ENCODE peak calls at places on chromosomes 16 and 17, in eight cellular contexts. I, V, C, B, N, J, A and X are unnamed samples.
A peak's percentile ranks its signal among the peaks of the same experiment; 100 is the strongest.

GRCh38 chr17:27743288-27743885 is 56.9 kb downstream of the NOS2 start:
- DNase-seq in B (no peak), A (no peak), I (no peak), V (no peak), J (no peak), C (no peak), N (no peak), X (no peak)

GRCh38 chr16:80323808-80324195 is 217.0 kb upstream of the DYNLRB2 start:
- DNase-seq in J (no peak), C (no peak), B (no peak), A (no peak), I (no peak), N (no peak), V (no peak), X (no peak)

GRCh38 chr17:1108560-1108809 is 71.3 kb downstream of the ABR start:
- DNase-seq in J (no peak), A (peak; percentile 54), C (no peak), V (no peak), B (no peak), I (no peak), N (no peak), X (no peak)

GRCh38 chr17:52653014-52653413 is 494.5 kb upstream of the CA10 start:
- DNase-seq in C (no peak), A (no peak), I (no peak), N (no peak), B (no peak), J (no peak), V (no peak), X (no peak)

GRCh38 chr17:58391302-58391984 is 25.9 kb downstream of the RNF43 start:
- DNase-seq in J (peak; percentile 80), B (no peak), I (peak; percentile 67), N (no peak), A (no peak), C (no peak), V (peak; percentile 69), X (no peak)

GRCh38 chr16:4416200-4417032 is at the start of gene CORO7:
- DNase-seq in C (peak; percentile 50), V (peak; percentile 84), A (peak; percentile 97), B (peak; percentile 83), N (peak; percentile 88), J (peak; percentile 91), I (peak; percentile 91), X (no peak)

GRCh38 chr17:37458805-37459204 is 30.9 kb upstream of the DUSP14 start:
- DNase-seq in I (peak; percentile 50), B (peak; percentile 85), V (peak; percentile 66), C (no peak), N (no peak), J (peak; percentile 51), A (no peak), X (no peak)

GRCh38 chr17:39612291-39612894 is 4.7 kb upstream of the NEUROD2 start:
- DNase-seq in A (no peak), B (no peak), J (no peak), N (no peak), C (no peak), I (no peak), V (no peak), X (no peak)

GRCh38 chr16:70735141-70735979 is 49.5 kb upstream of the MTSS2 start:
- DNase-seq in V (peak; percentile 51), C (peak; percentile 84), I (peak; percentile 82), A (no peak), J (peak; percentile 67), B (peak; percentile 98), N (no peak), X (no peak)

GRCh38 chr17:75428775-75429469 is 23.4 kb upstream of the GRB2 start:
- DNase-seq in A (no peak), J (peak; percentile 63), B (peak; percentile 60), V (peak; percentile 81), I (peak; percentile 66), N (no peak), C (peak; percentile 29), X (peak; percentile 74)

GRCh38 chr17:61385869-61386245 is 13.8 kb upstream of the TBX2 start:
- DNase-seq in N (no peak), I (no peak), A (peak; percentile 9), C (no peak), J (no peak), V (no peak), B (no peak), X (no peak)

GRCh38 chr16:28100810-28101532 is 37.5 kb upstream of the GSG1L start:
- DNase-seq in B (no peak), V (no peak), N (no peak), A (peak; percentile 2), J (no peak), C (no peak), I (no peak), X (no peak)

GRCh38 chr16:17409894-17410293 is 60.9 kb downstream of the XYLT1 start:
- DNase-seq in B (no peak), N (no peak), A (no peak), I (no peak), V (no peak), C (no peak), J (no peak), X (no peak)

GRCh38 chr17:19619705-19620325 is 28.7 kb upstream of the ALDH3A2 start:
- DNase-seq in V (no peak), N (no peak), C (no peak), A (no peak), I (no peak), J (no peak), B (no peak), X (no peak)

GRCh38 chr17:57626520-57627210 is 118.4 kb downstream of the CCDC182 start:
- DNase-seq in A (no peak), J (no peak), N (no peak), C (no peak), B (no peak), V (no peak), I (no peak), X (no peak)

GRCh38 chr17:4849011-4849536 is 15.9 kb downstream of the MINK1 start:
- DNase-seq in J (no peak), I (no peak), B (peak; percentile 17), A (no peak), V (no peak), C (peak; percentile 58), N (no peak), X (no peak)

GRCh38 chr17:77439382-77440013 is 298.7 kb downstream of the SEC14L1 start:
- DNase-seq in A (peak; percentile 24), N (no peak), C (no peak), I (no peak), V (no peak), B (peak; percentile 71), J (no peak), X (no peak)

DNA sequence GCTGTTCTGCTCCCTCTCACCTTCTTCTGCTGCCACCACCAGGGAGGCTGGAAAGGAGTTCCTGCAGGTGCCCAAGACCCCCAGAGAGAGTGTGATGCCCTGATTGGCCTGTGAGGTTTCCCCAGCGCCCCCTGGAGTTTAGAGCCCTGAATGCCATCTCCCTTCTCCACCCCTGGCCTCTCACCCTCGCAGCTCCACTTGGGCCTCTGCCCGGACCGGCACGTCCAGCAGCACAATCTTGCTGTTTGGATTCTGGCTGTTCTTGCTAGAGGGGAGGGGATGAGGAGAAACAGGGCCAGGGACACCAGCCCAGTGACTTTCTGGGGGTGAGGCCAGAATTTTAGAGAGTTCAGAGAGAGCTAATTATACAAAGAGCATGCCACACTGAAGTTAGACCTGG is 12.5 kb upstream of the FAM171A2 start:
- DNase-seq in C (no peak), V (peak; percentile 35), A (peak; percentile 64), J (peak; percentile 65), B (no peak), I (peak; percentile 72), N (no peak), X (no peak)
- TF ChIP-seq CTCF in C (peak; percentile 50), V (peak; percentile 54), A (peak; percentile 62), J (peak; percentile 60), B (peak; percentile 40), I (peak; percentile 60), N (peak; percentile 52), X (peak; percentile 38)

GRCh38 chr16:85400305-85401205 is 212.6 kb upstream of the GSE1 start:
- DNase-seq in I (no peak), V (no peak), A (no peak), J (no peak), C (no peak), N (no peak), B (no peak), X (no peak)

GRCh38 chr16:85401370-85401916 is 211.7 kb upstream of the GSE1 start:
- DNase-seq in A (peak; percentile 11), I (no peak), J (no peak), V (no peak), N (no peak), C (no peak), B (no peak), X (no peak)

GRCh38 chr16:85403693-85404092 is 209.4 kb upstream of the GSE1 start:
- DNase-seq in B (no peak), J (no peak), N (no peak), A (peak; percentile 14), C (no peak), I (no peak), V (no peak), X (no peak)

GRCh38 chr16:85401917-85402766 is 211.0 kb upstream of the GSE1 start:
- DNase-seq in N (no peak), J (no peak), I (no peak), A (peak; percentile 15), B (no peak), C (no peak), V (no peak), X (no peak)

DNA sequence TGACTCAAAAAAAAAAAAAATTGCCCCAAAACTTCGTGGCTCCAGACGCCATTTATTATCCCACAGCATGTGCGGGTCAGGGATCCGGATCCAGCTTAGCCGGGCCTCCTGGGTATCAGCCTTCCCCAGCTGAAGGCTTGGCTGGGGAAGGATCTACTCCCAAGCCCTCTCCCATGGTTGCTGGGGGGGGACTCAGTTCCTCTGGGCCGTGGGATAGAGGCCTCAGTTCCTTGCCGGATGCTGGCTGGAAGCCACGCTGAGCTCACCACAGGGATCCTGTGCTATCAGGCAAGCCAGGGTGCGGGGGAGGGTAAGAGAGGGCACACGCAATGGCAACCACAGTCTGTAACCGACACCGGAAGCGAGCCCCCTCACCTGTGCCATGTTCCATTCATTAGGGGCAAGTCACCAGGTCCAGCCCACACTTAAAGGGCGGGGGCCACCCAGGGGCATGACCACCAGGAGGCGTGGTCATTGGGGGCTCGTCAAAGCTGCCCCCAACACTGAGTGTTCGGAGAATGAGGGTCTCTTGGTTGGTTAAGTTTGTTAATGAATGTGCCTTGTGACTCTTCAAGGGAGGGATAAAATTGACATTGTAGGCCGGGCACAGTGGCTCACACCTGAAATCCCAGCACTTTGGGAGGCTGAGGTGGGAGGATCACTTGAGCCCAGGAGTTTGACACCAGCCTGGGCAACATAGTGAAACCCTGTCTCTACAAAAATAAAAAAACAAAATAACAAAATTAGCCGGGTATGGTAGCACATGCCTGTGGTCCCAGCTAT is 210.0 kb upstream of the GSE1 start:
- DNase-seq in V (peak; percentile 84), A (peak; percentile 34), J (peak; percentile 85), N (no peak), I (peak; percentile 84), C (no peak), B (peak; percentile 42), X (no peak)
- TF ChIP-seq CTCF in V (no peak), A (no peak), J (no peak), N (no peak), I (no peak), C (no peak), B (no peak), X (no peak)

GRCh38 chr16:29784901-29785500 is 5.5 kb upstream of the KIF22 start:
- DNase-seq in N (peak; percentile 56), B (peak; percentile 50), A (peak; percentile 87), I (peak; percentile 74), V (peak; percentile 72), J (peak; percentile 85), C (no peak), X (no peak)
- TF ChIP-seq CTCF in N (peak; percentile 91), B (peak; percentile 78), A (peak; percentile 86), I (peak; percentile 88), V (peak; percentile 83), J (peak; percentile 88), C (peak; percentile 86), X (peak; percentile 88)

GRCh38 chr17:18261659-18262058 is 1.2 kb downstream of the MIEF2 start:
- DNase-seq in I (no peak), C (no peak), V (no peak), J (no peak), B (no peak), N (no peak), A (no peak), X (no peak)
- TF ChIP-seq CTCF in I (no peak), C (no peak), V (no peak), J (no peak), B (no peak), N (no peak), A (no peak), X (no peak)